ENCODE peak calls at places on chromosomes 1 and 21, in eight cellular contexts. B is HS-27A; R is C1 segment of cervical spinal cord; V is neural crest cell; L is adrenal gland; H is SHP77; G is stimulated activated CD8-positive, alpha-beta memory T cell treated with anti-CD3 and anti-CD28 coated beads, Interleukin-2, amount 100 ng/mL, for 48 hours; A is posterior vena cava. O is an unnamed sample.

GRCh38 chr1:41486892-41487728 is 2.6 kb upstream of the EDN2 start:
- DNase-seq in B (no peak), R (no peak), V (peak), L (no peak), H (no peak), G (no peak), A (no peak), O (peak)

GRCh38 chr1:28737245-28738137 is 751 bp downstream of the YTHDF2 start:
- DNase-seq in B (peak), R (no peak), V (peak), L (peak), H (peak), G (peak), A (peak), O (peak)

GRCh38 chr1:233704882-233705723 is 91.2 kb downstream of the KCNK1 start:
- DNase-seq in B (no peak), R (no peak), V (no peak), L (no peak), H (no peak), G (no peak), A (no peak), O (no peak)

GRCh38 chr1:38088366-38088765 is 41.8 kb upstream of the POU3F1 start:
- DNase-seq in B (no peak), R (no peak), V (no peak), L (no peak), H (no peak), G (no peak), A (peak), O (no peak)

GRCh38 chr1:25793585-25794170 is 6.3 kb upstream of the SELENON start:
- DNase-seq in B (no peak), R (no peak), V (no peak), L (no peak), H (no peak), G (no peak), A (no peak), O (no peak)

GRCh38 chr1:230682882-230683610 is 30.9 kb downstream of the AGT start:
- DNase-seq in B (no peak), R (no peak), V (no peak), L (no peak), H (no peak), G (no peak), A (no peak), O (no peak)

GRCh38 chr1:2541619-2542246 is 11.7 kb upstream of the HES5 start:
- DNase-seq in B (no peak), R (no peak), V (no peak), L (peak), H (no peak), G (no peak), A (no peak), O (no peak)

GRCh38 chr1:228164561-228165371 is 838 bp upstream of the IBA57 start:
- DNase-seq in B (no peak), R (no peak), V (no peak), L (peak), H (no peak), G (no peak), A (peak), O (no peak)

GRCh38 chr1:98493469-98493868 is 168.1 kb upstream of the SNX7 start:
- DNase-seq in B (no peak), R (no peak), V (no peak), L (no peak), H (no peak), G (no peak), A (no peak), O (no peak)

GRCh38 chr1:33377750-33378149 is 53.1 kb downstream of the PHC2 start:
- DNase-seq in B (no peak), R (no peak), V (no peak), L (no peak), H (no peak), G (no peak), A (no peak), O (no peak)

GRCh38 chr1:17437260-17438175 is 2.0 kb downstream of the RCC2 start:
- DNase-seq in B (no peak), R (peak), V (peak), L (peak), H (peak), G (peak), A (no peak), O (peak)

GRCh38 chr21:42580793-42581201 is 67.1 kb downstream of the SLC37A1 start:
- DNase-seq in B (no peak), R (no peak), V (no peak), L (no peak), H (no peak), G (no peak), A (peak), O (no peak)

GRCh38 chr1:101178688-101179491 is 57.9 kb upstream of the S1PR1 start:
- DNase-seq in B (no peak), R (no peak), V (no peak), L (no peak), H (no peak), G (no peak), A (no peak), O (no peak)

GRCh38 chr21:32143222-32143939 is 135.5 kb downstream of the MIS18A start:
- DNase-seq in B (no peak), R (no peak), V (no peak), L (peak), H (no peak), G (no peak), A (peak), O (no peak)

GRCh38 chr1:234845097-234845660 is 235.2 kb upstream of the IRF2BP2 start:
- DNase-seq in B (no peak), R (no peak), V (no peak), L (no peak), H (no peak), G (no peak), A (no peak), O (no peak)

GRCh38 chr1:26315874-26316850 is 1.6 kb upstream of the CD52 start:
- DNase-seq in B (no peak), R (no peak), V (no peak), L (no peak), H (no peak), G (no peak), A (no peak), O (no peak)

GRCh38 chr1:205273551-205273982 is 45.8 kb downstream of the TMCC2 start:
- DNase-seq in B (no peak), R (peak), V (peak), L (peak), H (peak), G (peak), A (peak), O (peak)

GRCh38 chr1:229181419-229181818 is 89.5 kb upstream of the RAB4A start:
- DNase-seq in B (no peak), R (no peak), V (no peak), L (no peak), H (no peak), G (no peak), A (no peak), O (no peak)

GRCh38 chr1:116769050-116769449 is 14.8 kb downstream of the CD2 start:
- DNase-seq in B (no peak), R (no peak), V (no peak), L (no peak), H (no peak), G (no peak), A (no peak), O (no peak)

GRCh38 chr1:31760901-31761470 is 3.2 kb downstream of the ADGRB2 start:
- DNase-seq in B (no peak), R (peak), V (peak), L (peak), H (peak), G (peak), A (peak), O (peak)

GRCh38 chr1:150976401-150976821 is 1.8 kb upstream of the CERS2 start:
- DNase-seq in B (no peak), R (no peak), V (no peak), L (no peak), H (no peak), G (no peak), A (no peak), O (no peak)

GRCh38 chr1:100627018-100627716 is 89.2 kb downstream of the GPR88 start:
- DNase-seq in B (peak), R (no peak), V (no peak), L (no peak), H (no peak), G (no peak), A (no peak), O (peak)

GRCh38 chr1:42177551-42177981 is 13.0 kb upstream of the GUCA2A start:
- DNase-seq in B (no peak), R (peak), V (no peak), L (no peak), H (no peak), G (no peak), A (no peak), O (no peak)

GRCh38 chr1:235455097-235455496 is 49.2 kb downstream of the B3GALNT2 start:
- DNase-seq in B (no peak), R (no peak), V (no peak), L (no peak), H (no peak), G (no peak), A (no peak), O (no peak)

GRCh38 chr1:212496673-212497072 is 64.0 kb downstream of the NENF start:
- DNase-seq in B (no peak), R (no peak), V (no peak), L (no peak), H (no peak), G (no peak), A (no peak), O (no peak)

GRCh38 chr21:45516071-45516670 is 26.1 kb downstream of the SLC19A1 start:
- DNase-seq in B (no peak), R (no peak), V (no peak), L (no peak), H (no peak), G (no peak), A (peak), O (no peak)

GRCh38 chr1:54671985-54672608 is 30.5 kb downstream of the MROH7 start:
- DNase-seq in B (peak), R (no peak), V (peak), L (peak), H (peak), G (peak), A (no peak), O (peak)

GRCh38 chr1:41613646-41614592 is 129.4 kb upstream of the EDN2 start:
- DNase-seq in B (no peak), R (no peak), V (no peak), L (peak), H (no peak), G (no peak), A (no peak), O (peak)

GRCh38 chr1:64033667-64034215 is 169.7 kb upstream of the UBE2U start:
- DNase-seq in B (no peak), R (no peak), V (no peak), L (no peak), H (no peak), G (no peak), A (no peak), O (peak)

O was measured in cardiac muscle cell.